ENCODE peak calls at places on chromosome 6, in seven cellular contexts. One of them, this sample, is unnamed.

GRCh38 chr6:12584631-12585405 is 131.7 kb upstream of the PHACTR1 start:
- DNase-seq in IMR-90: no peak
- DNase-seq in H9: no peak
- DNase-seq in mesendoderm: peak
- DNase-seq in mesenchymal stem cell: no peak
- DNase-seq in H1: no peak
- DNase-seq in trophoblast cell: peak
- DNase-seq in this sample: no peak

GRCh38 chr6:53730767-53731166 is 64.0 kb upstream of the LRRC1 start:
- DNase-seq in IMR-90: no peak
- DNase-seq in H9: no peak
- DNase-seq in mesendoderm: no peak
- DNase-seq in mesenchymal stem cell: no peak
- DNase-seq in H1: no peak
- DNase-seq in trophoblast cell: no peak
- DNase-seq in this sample: no peak

GRCh38 chr6:72238900-72239299 is 352.6 kb downstream of the RIMS1 start:
- DNase-seq in IMR-90: peak
- DNase-seq in H9: no peak
- DNase-seq in mesendoderm: no peak
- DNase-seq in mesenchymal stem cell: no peak
- DNase-seq in H1: no peak
- DNase-seq in trophoblast cell: no peak
- DNase-seq in this sample: no peak

GRCh38 chr6:149043476-149044130 is 273.9 kb upstream of the TAB2 start:
- DNase-seq in IMR-90: no peak
- DNase-seq in H9: peak
- DNase-seq in mesendoderm: peak
- DNase-seq in mesenchymal stem cell: no peak
- DNase-seq in H1: peak
- DNase-seq in trophoblast cell: peak
- DNase-seq in this sample: no peak

GRCh38 chr6:134233180-134233579 is 84.7 kb downstream of the SGK1 start:
- DNase-seq in IMR-90: no peak
- DNase-seq in H9: no peak
- DNase-seq in mesendoderm: no peak
- DNase-seq in mesenchymal stem cell: no peak
- DNase-seq in H1: no peak
- DNase-seq in trophoblast cell: no peak
- DNase-seq in this sample: no peak

GRCh38 chr6:168886964-168887363 is 366.7 kb downstream of the THBS2 start:
- DNase-seq in IMR-90: no peak
- DNase-seq in H9: no peak
- DNase-seq in mesendoderm: no peak
- DNase-seq in mesenchymal stem cell: no peak
- DNase-seq in H1: no peak
- DNase-seq in trophoblast cell: no peak
- DNase-seq in this sample: no peak

GRCh38 chr6:156852147-156852857 is 75.1 kb downstream of the ARID1B start:
- DNase-seq in IMR-90: no peak
- DNase-seq in H9: no peak
- DNase-seq in mesendoderm: no peak
- DNase-seq in mesenchymal stem cell: no peak
- DNase-seq in H1: no peak
- DNase-seq in trophoblast cell: no peak
- DNase-seq in this sample: no peak

GRCh38 chr6:148932731-148933130 is 185.9 kb downstream of the UST start:
- DNase-seq in IMR-90: peak
- DNase-seq in H9: no peak
- DNase-seq in mesendoderm: no peak
- DNase-seq in mesenchymal stem cell: peak
- DNase-seq in H1: no peak
- DNase-seq in trophoblast cell: peak
- DNase-seq in this sample: no peak

GRCh38 chr6:146598785-146599405 is at the start of gene ADGB:
- DNase-seq in IMR-90: peak
- DNase-seq in H9: peak
- DNase-seq in mesendoderm: peak
- DNase-seq in mesenchymal stem cell: peak
- DNase-seq in H1: peak
- DNase-seq in trophoblast cell: peak
- DNase-seq in this sample: peak

GRCh38 chr6:12238191-12238590 is 52.0 kb upstream of the EDN1 start:
- DNase-seq in IMR-90: no peak
- DNase-seq in H9: no peak
- DNase-seq in mesendoderm: no peak
- DNase-seq in mesenchymal stem cell: no peak
- DNase-seq in H1: no peak
- DNase-seq in trophoblast cell: no peak
- DNase-seq in this sample: no peak

GRCh38 chr6:141229296-141229695 is 903.4 kb upstream of the GJE1 start:
- DNase-seq in IMR-90: no peak
- DNase-seq in H9: no peak
- DNase-seq in mesendoderm: no peak
- DNase-seq in mesenchymal stem cell: no peak
- DNase-seq in H1: no peak
- DNase-seq in trophoblast cell: no peak
- DNase-seq in this sample: no peak

GRCh38 chr6:110524305-110524704 is 47.9 kb upstream of the SLC22A16 start:
- DNase-seq in IMR-90: no peak
- DNase-seq in H9: no peak
- DNase-seq in mesendoderm: no peak
- DNase-seq in mesenchymal stem cell: no peak
- DNase-seq in H1: no peak
- DNase-seq in trophoblast cell: no peak
- DNase-seq in this sample: no peak

GRCh38 chr6:106162926-106163325 is 76.8 kb downstream of the PRDM1 start:
- DNase-seq in IMR-90: no peak
- DNase-seq in H9: no peak
- DNase-seq in mesendoderm: no peak
- DNase-seq in mesenchymal stem cell: no peak
- DNase-seq in H1: no peak
- DNase-seq in trophoblast cell: no peak
- DNase-seq in this sample: no peak

GRCh38 chr6:48048460-48049146 is 62.4 kb downstream of the PTCHD4 start:
- DNase-seq in IMR-90: no peak
- DNase-seq in H9: no peak
- DNase-seq in mesendoderm: no peak
- DNase-seq in mesenchymal stem cell: peak
- DNase-seq in H1: no peak
- DNase-seq in trophoblast cell: no peak
- DNase-seq in this sample: no peak

GRCh38 chr6:168326294-168327261 is 7.0 kb upstream of the DACT2 start:
- DNase-seq in IMR-90: no peak
- DNase-seq in H9: no peak
- DNase-seq in mesendoderm: peak
- DNase-seq in mesenchymal stem cell: no peak
- DNase-seq in H1: peak
- DNase-seq in trophoblast cell: peak
- DNase-seq in this sample: no peak

GRCh38 chr6:26033132-26033941 is 53.9 kb upstream of the HFE start:
- DNase-seq in IMR-90: peak
- DNase-seq in H9: peak
- DNase-seq in mesendoderm: peak
- DNase-seq in mesenchymal stem cell: peak
- DNase-seq in H1: peak
- DNase-seq in trophoblast cell: peak
- DNase-seq in this sample: peak

GRCh38 chr6:122620902-122621301 is 10.7 kb downstream of the PKIB start:
- DNase-seq in IMR-90: peak
- DNase-seq in H9: no peak
- DNase-seq in mesendoderm: no peak
- DNase-seq in mesenchymal stem cell: peak
- DNase-seq in H1: no peak
- DNase-seq in trophoblast cell: no peak
- DNase-seq in this sample: no peak

GRCh38 chr6:158772172-158772571 is 47.0 kb downstream of the EZR start:
- DNase-seq in IMR-90: no peak
- DNase-seq in H9: no peak
- DNase-seq in mesendoderm: no peak
- DNase-seq in mesenchymal stem cell: no peak
- DNase-seq in H1: no peak
- DNase-seq in trophoblast cell: no peak
- DNase-seq in this sample: no peak

GRCh38 chr6:22819209-22819608 is 249.8 kb downstream of the HDGFL1 start:
- DNase-seq in IMR-90: no peak
- DNase-seq in H9: no peak
- DNase-seq in mesendoderm: no peak
- DNase-seq in mesenchymal stem cell: no peak
- DNase-seq in H1: no peak
- DNase-seq in trophoblast cell: no peak
- DNase-seq in this sample: no peak

GRCh38 chr6:13787146-13787545 is 27.2 kb downstream of the MCUR1 start:
- DNase-seq in IMR-90: peak
- DNase-seq in H9: no peak
- DNase-seq in mesendoderm: no peak
- DNase-seq in mesenchymal stem cell: peak
- DNase-seq in H1: peak
- DNase-seq in trophoblast cell: no peak
- DNase-seq in this sample: peak

GRCh38 chr6:45661667-45662066 is 283.9 kb upstream of the SUPT3H start:
- DNase-seq in IMR-90: peak
- DNase-seq in H9: no peak
- DNase-seq in mesendoderm: no peak
- DNase-seq in mesenchymal stem cell: no peak
- DNase-seq in H1: no peak
- DNase-seq in trophoblast cell: no peak
- DNase-seq in this sample: no peak

GRCh38 chr6:23524556-23524955 is 601.5 kb upstream of the NRSN1 start:
- DNase-seq in IMR-90: no peak
- DNase-seq in H9: no peak
- DNase-seq in mesendoderm: no peak
- DNase-seq in mesenchymal stem cell: no peak
- DNase-seq in H1: no peak
- DNase-seq in trophoblast cell: no peak
- DNase-seq in this sample: no peak

GRCh38 chr6:137734875-137735182 is 132.2 kb upstream of the TNFAIP3 start:
- DNase-seq in IMR-90: no peak
- DNase-seq in H9: no peak
- DNase-seq in mesendoderm: no peak
- DNase-seq in mesenchymal stem cell: peak
- DNase-seq in H1: no peak
- DNase-seq in trophoblast cell: no peak
- DNase-seq in this sample: no peak

GRCh38 chr6:82484001-82484400 is 120.4 kb downstream of the TPBG start:
- DNase-seq in IMR-90: no peak
- DNase-seq in H9: no peak
- DNase-seq in mesendoderm: no peak
- DNase-seq in mesenchymal stem cell: no peak
- DNase-seq in H1: no peak
- DNase-seq in trophoblast cell: no peak
- DNase-seq in this sample: no peak

GRCh38 chr6:89680150-89680549 is 41.6 kb upstream of the LYRM2 start:
- DNase-seq in IMR-90: no peak
- DNase-seq in H9: no peak
- DNase-seq in mesendoderm: no peak
- DNase-seq in mesenchymal stem cell: no peak
- DNase-seq in H1: no peak
- DNase-seq in trophoblast cell: no peak
- DNase-seq in this sample: no peak

GRCh38 chr6:118146584-118146983 is 239.5 kb downstream of the SLC35F1 start:
- DNase-seq in IMR-90: no peak
- DNase-seq in H9: no peak
- DNase-seq in mesendoderm: no peak
- DNase-seq in mesenchymal stem cell: no peak
- DNase-seq in H1: no peak
- DNase-seq in trophoblast cell: no peak
- DNase-seq in this sample: no peak

GRCh38 chr6:118152524-118152923 is 245.5 kb downstream of the SLC35F1 start:
- DNase-seq in IMR-90: no peak
- DNase-seq in H9: no peak
- DNase-seq in mesendoderm: peak
- DNase-seq in mesenchymal stem cell: no peak
- DNase-seq in H1: no peak
- DNase-seq in trophoblast cell: no peak
- DNase-seq in this sample: no peak
- H3K23ac ChIP-seq in IMR-90: no peak
- H3K23ac ChIP-seq in H9: no peak
- H3K23ac ChIP-seq in mesendoderm: no peak
- H3K23ac ChIP-seq in mesenchymal stem cell: no peak
- H3K23ac ChIP-seq in H1: no peak
- H3K23ac ChIP-seq in trophoblast cell: no peak
- H3K23ac ChIP-seq in this sample: no peak

DNA sequence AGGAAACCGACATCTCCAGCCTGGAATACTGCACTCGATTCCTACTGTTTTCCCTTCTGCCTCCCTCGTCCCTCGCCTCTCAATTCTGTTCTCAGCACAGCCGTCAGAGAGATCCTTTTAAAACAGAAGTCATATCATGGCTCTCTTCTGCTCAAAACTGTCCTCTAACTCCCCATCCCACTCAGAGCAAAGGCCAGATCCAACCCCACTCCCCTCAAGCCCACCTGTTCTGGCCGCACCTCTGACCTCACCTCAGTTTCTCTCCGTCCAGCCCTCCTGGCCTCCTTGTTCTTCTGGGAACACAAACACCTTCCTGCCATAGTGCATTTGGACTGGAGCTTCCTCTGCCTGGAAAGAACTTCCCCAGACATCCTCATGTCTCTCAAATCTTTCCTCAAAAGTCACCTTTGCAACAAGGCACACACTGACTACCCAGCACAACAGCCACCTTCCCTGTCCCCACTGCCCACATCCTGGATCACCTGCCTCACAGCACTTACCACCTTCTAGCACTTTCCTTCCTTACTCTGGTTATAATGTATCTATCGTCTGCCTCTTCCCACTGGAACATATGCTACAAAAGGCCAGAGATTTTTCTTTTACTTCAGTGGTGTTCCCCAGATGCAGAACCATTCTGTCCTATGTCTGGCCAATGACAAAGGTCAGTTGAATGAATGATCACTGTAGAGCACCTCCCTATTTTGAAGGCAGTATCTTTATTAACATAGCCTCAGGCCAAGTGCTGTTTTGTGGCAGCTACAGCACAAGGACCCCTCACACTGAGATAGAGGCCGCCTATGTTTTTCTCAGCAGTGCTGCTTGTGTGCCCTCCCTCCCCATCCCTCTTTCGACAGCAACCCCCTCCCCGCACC is 4.2 kb downstream of the HLA-B start:
- DNase-seq in IMR-90: no peak
- DNase-seq in H9: no peak
- DNase-seq in mesendoderm: no peak
- DNase-seq in mesenchymal stem cell: peak
- DNase-seq in H1: no peak
- DNase-seq in trophoblast cell: no peak
- DNase-seq in this sample: no peak
- H3K27ac ChIP-seq in IMR-90: no peak
- H3K27ac ChIP-seq in H9: no peak
- H3K27ac ChIP-seq in mesendoderm: no peak
- H3K27ac ChIP-seq in mesenchymal stem cell: no peak
- H3K27ac ChIP-seq in H1: no peak
- H3K27ac ChIP-seq in trophoblast cell: no peak
- H3K27ac ChIP-seq in this sample: no peak

GRCh38 chr6:35984701-35985100 is 39.7 kb downstream of the SLC26A8 start:
- DNase-seq in IMR-90: no peak
- DNase-seq in H9: no peak
- DNase-seq in mesendoderm: peak
- DNase-seq in mesenchymal stem cell: no peak
- DNase-seq in H1: no peak
- DNase-seq in trophoblast cell: no peak
- DNase-seq in this sample: no peak
- H3K23ac ChIP-seq in IMR-90: no peak
- H3K23ac ChIP-seq in H9: no peak
- H3K23ac ChIP-seq in mesendoderm: no peak
- H3K23ac ChIP-seq in mesenchymal stem cell: no peak
- H3K23ac ChIP-seq in H1: no peak
- H3K23ac ChIP-seq in trophoblast cell: no peak
- H3K23ac ChIP-seq in this sample: no peak

GRCh38 chr6:16321826-16322225 is 83.4 kb downstream of the GMPR start:
- DNase-seq in IMR-90: no peak
- DNase-seq in H9: no peak
- DNase-seq in mesendoderm: no peak
- DNase-seq in mesenchymal stem cell: no peak
- DNase-seq in H1: no peak
- DNase-seq in trophoblast cell: no peak
- DNase-seq in this sample: no peak
- H3K27ac ChIP-seq in IMR-90: no peak
- H3K27ac ChIP-seq in H9: no peak
- H3K27ac ChIP-seq in mesendoderm: no peak
- H3K27ac ChIP-seq in mesenchymal stem cell: no peak
- H3K27ac ChIP-seq in H1: no peak
- H3K27ac ChIP-seq in trophoblast cell: no peak
- H3K27ac ChIP-seq in this sample: no peak

This sample was measured in neuronal stem cell.